ENCODE peak calls at places on chromosomes 12 and 14, in four cellular contexts. J is BJ, F is caudate nucleus, W is progenitor cell of endocrine pancreas. I is an unnamed sample.

GRCh38 chr12:29796823-29797263 is 13.1 kb upstream of the TMTC1 start:
- DNase-seq in J (peak), F (no peak), W (no peak), I (peak)

GRCh38 chr14:94044476-94045091 is 18.4 kb downstream of the OTUB2 start:
- DNase-seq in J (no peak), F (no peak), W (no peak), I (no peak)

GRCh38 chr12:130102266-130102665 is 60.0 kb upstream of the FZD10 start:
- DNase-seq in J (no peak), F (no peak), W (no peak), I (no peak)

GRCh38 chr14:70640938-70641547 is 673 bp upstream of the TTC9 start:
- DNase-seq in J (no peak), F (no peak), W (no peak), I (no peak)

GRCh38 chr12:2288001-2288400 is 235.2 kb downstream of the CACNA1C start:
- DNase-seq in J (no peak), F (no peak), W (no peak), I (no peak)

GRCh38 chr14:90576581-90576980 is 179.8 kb downstream of the CALM1 start:
- DNase-seq in J (no peak), F (no peak), W (no peak), I (peak)

GRCh38 chr14:101790232-101790631 is 28.7 kb downstream of the PPP2R5C start:
- DNase-seq in J (no peak), F (no peak), W (no peak), I (no peak)

GRCh38 chr14:105171004-105171673 is 2.6 kb upstream of the JAG2 start:
- DNase-seq in J (no peak), F (no peak), W (no peak), I (no peak)

GRCh38 chr14:85565862-85566296 is 35.9 kb downstream of the FLRT2 start:
- DNase-seq in J (no peak), F (no peak), W (no peak), I (no peak)

GRCh38 chr14:75127903-75128595 is 1.2 kb upstream of the NEK9 start:
- DNase-seq in J (no peak), F (no peak), W (no peak), I (no peak)

GRCh38 chr12:5305425-5305824 is 126.5 kb upstream of the NTF3 start:
- DNase-seq in J (no peak), F (no peak), W (no peak), I (no peak)

GRCh38 chr14:79279645-79280399 is 931.5 kb downstream of the DIO2 start:
- DNase-seq in J (no peak), F (no peak), W (no peak), I (no peak)

GRCh38 chr12:13094349-13094748 is 9.1 kb downstream of the GSG1 start:
- DNase-seq in J (no peak), F (no peak), W (no peak), I (peak)

GRCh38 chr12:69007166-69007857 is 74.3 kb upstream of the CPM start:
- DNase-seq in J (peak), F (no peak), W (no peak), I (peak)

GRCh38 chr12:87596134-87596533 is 433.1 kb downstream of the C12orf50 start:
- DNase-seq in J (no peak), F (no peak), W (no peak), I (no peak)

GRCh38 chr12:29208935-29209701 is 60.0 kb downstream of the FAR2 start:
- DNase-seq in J (no peak), F (no peak), W (no peak), I (no peak)

I was measured in GM04504.